ENCODE peak calls at places on chromosome 7, in six cellular contexts. One of them, this sample, is unnamed.

GRCh38 chr7:19079066-19079465 is 38.4 kb downstream of the TWIST1 start:
- DNase-seq in brain microvascular endothelial cell: peak
- DNase-seq in activated effector memory CD4-positive, alpha-beta T cell treated with anti-CD3 and anti-CD28 coated beads, Interleukin-2, amount 50 U/mL, for 16 hours: no peak
- DNase-seq in HL-60: no peak
- DNase-seq in globus pallidus: no peak
- DNase-seq in T-helper 1 cell: no peak
- DNase-seq in this sample: no peak

GRCh38 chr7:54888067-54888735 is 129.2 kb upstream of the SEC61G start:
- DNase-seq in brain microvascular endothelial cell: no peak
- DNase-seq in activated effector memory CD4-positive, alpha-beta T cell treated with anti-CD3 and anti-CD28 coated beads, Interleukin-2, amount 50 U/mL, for 16 hours: no peak
- DNase-seq in HL-60: no peak
- DNase-seq in globus pallidus: peak
- DNase-seq in T-helper 1 cell: no peak
- DNase-seq in this sample: peak

GRCh38 chr7:36214608-36215016 is 61.6 kb downstream of the EEPD1 start:
- DNase-seq in brain microvascular endothelial cell: no peak
- DNase-seq in activated effector memory CD4-positive, alpha-beta T cell treated with anti-CD3 and anti-CD28 coated beads, Interleukin-2, amount 50 U/mL, for 16 hours: no peak
- DNase-seq in HL-60: no peak
- DNase-seq in globus pallidus: no peak
- DNase-seq in T-helper 1 cell: no peak
- DNase-seq in this sample: no peak

GRCh38 chr7:64881461-64882287 is 21.4 kb upstream of the ZNF273 start:
- DNase-seq in brain microvascular endothelial cell: no peak
- DNase-seq in activated effector memory CD4-positive, alpha-beta T cell treated with anti-CD3 and anti-CD28 coated beads, Interleukin-2, amount 50 U/mL, for 16 hours: peak
- DNase-seq in HL-60: no peak
- DNase-seq in globus pallidus: no peak
- DNase-seq in T-helper 1 cell: no peak
- DNase-seq in this sample: peak

GRCh38 chr7:70530191-70530590 is 601.8 kb upstream of the GALNT17 start:
- DNase-seq in brain microvascular endothelial cell: no peak
- DNase-seq in activated effector memory CD4-positive, alpha-beta T cell treated with anti-CD3 and anti-CD28 coated beads, Interleukin-2, amount 50 U/mL, for 16 hours: no peak
- DNase-seq in HL-60: no peak
- DNase-seq in globus pallidus: no peak
- DNase-seq in T-helper 1 cell: no peak
- DNase-seq in this sample: no peak

GRCh38 chr7:37442268-37442667 is 6.4 kb downstream of the ELMO1 start:
- DNase-seq in brain microvascular endothelial cell: no peak
- DNase-seq in activated effector memory CD4-positive, alpha-beta T cell treated with anti-CD3 and anti-CD28 coated beads, Interleukin-2, amount 50 U/mL, for 16 hours: no peak
- DNase-seq in HL-60: no peak
- DNase-seq in globus pallidus: no peak
- DNase-seq in T-helper 1 cell: no peak
- DNase-seq in this sample: no peak

GRCh38 chr7:78620931-78621330 is 822.4 kb downstream of the PHTF2 start:
- DNase-seq in brain microvascular endothelial cell: no peak
- DNase-seq in activated effector memory CD4-positive, alpha-beta T cell treated with anti-CD3 and anti-CD28 coated beads, Interleukin-2, amount 50 U/mL, for 16 hours: no peak
- DNase-seq in HL-60: no peak
- DNase-seq in globus pallidus: no peak
- DNase-seq in T-helper 1 cell: no peak
- DNase-seq in this sample: no peak

GRCh38 chr7:127682140-127682539 is 30.1 kb downstream of the SND1 start:
- DNase-seq in brain microvascular endothelial cell: no peak
- DNase-seq in activated effector memory CD4-positive, alpha-beta T cell treated with anti-CD3 and anti-CD28 coated beads, Interleukin-2, amount 50 U/mL, for 16 hours: no peak
- DNase-seq in HL-60: no peak
- DNase-seq in globus pallidus: no peak
- DNase-seq in T-helper 1 cell: no peak
- DNase-seq in this sample: no peak

GRCh38 chr7:41628926-41629325 is 74.0 kb downstream of the INHBA start:
- DNase-seq in brain microvascular endothelial cell: no peak
- DNase-seq in activated effector memory CD4-positive, alpha-beta T cell treated with anti-CD3 and anti-CD28 coated beads, Interleukin-2, amount 50 U/mL, for 16 hours: no peak
- DNase-seq in HL-60: no peak
- DNase-seq in globus pallidus: peak
- DNase-seq in T-helper 1 cell: no peak
- DNase-seq in this sample: no peak

GRCh38 chr7:32299133-32299702 is 191.0 kb downstream of the LSM5 start:
- DNase-seq in brain microvascular endothelial cell: no peak
- DNase-seq in activated effector memory CD4-positive, alpha-beta T cell treated with anti-CD3 and anti-CD28 coated beads, Interleukin-2, amount 50 U/mL, for 16 hours: no peak
- DNase-seq in HL-60: no peak
- DNase-seq in globus pallidus: no peak
- DNase-seq in T-helper 1 cell: no peak
- DNase-seq in this sample: no peak